ENCODE peak calls at places on chromosomes 16 and 17, in four cellular contexts. B is AG09319, Y is T-helper 9 cell, G is NCI-H510A. H is an unnamed sample.

GRCh38 chr16:12551946-12552345 is 251.7 kb downstream of the CPPED1 start:
- DNase-seq in B (no peak), Y (no peak), G (no peak), H (no peak)

GRCh38 chr17:58391302-58391984 is 25.9 kb downstream of the RNF43 start:
- DNase-seq in B (no peak), G (peak; percentile 89), Y (no peak), H (no peak)

GRCh38 chr16:89564476-89565255 is 4.2 kb downstream of the RPL13 start:
- DNase-seq in G (no peak), B (no peak), Y (no peak), H (no peak)

GRCh38 chr17:49738456-49739163 is 25.3 kb downstream of the FAM117A start:
- DNase-seq in Y (no peak), B (no peak), G (no peak), H (no peak)

GRCh38 chr16:52500963-52501362 is 46.0 kb downstream of the TOX3 start:
- DNase-seq in Y (no peak), G (no peak), B (no peak), H (no peak)

GRCh38 chr17:55348749-55349354 is 72.8 kb downstream of the MMD start:
- DNase-seq in G (peak; percentile 35), B (peak; percentile 10), Y (peak; percentile 24), H (no peak)

GRCh38 chr16:20952144-20952797 is 51.7 kb downstream of the LYRM1 start:
- DNase-seq in Y (no peak), G (peak; percentile 75), B (no peak), H (no peak)

GRCh38 chr17:77691216-77692085 is 267.1 kb upstream of the TNRC6C start:
- DNase-seq in Y (no peak), G (no peak), B (no peak), H (no peak)

GRCh38 chr16:2194852-2195315 is 1.5 kb downstream of the CASKIN1 start:
- DNase-seq in B (no peak), G (no peak), Y (peak; percentile 35), H (no peak)

GRCh38 chr16:14232106-14232890 is 161.2 kb downstream of the MRTFB start:
- DNase-seq in Y (no peak), B (no peak), G (no peak), H (no peak)

GRCh38 chr16:85576944-85577343 is 36.2 kb upstream of the GSE1 start:
- DNase-seq in B (no peak), Y (no peak), G (no peak), H (no peak)

GRCh38 chr17:35167666-35168065 is 20.0 kb downstream of the UNC45B start:
- DNase-seq in Y (no peak), B (no peak), G (no peak), H (no peak)

GRCh38 chr16:22210854-22211253 is 4.8 kb downstream of the EEF2K start:
- DNase-seq in B (no peak), G (no peak), Y (no peak), H (no peak)

GRCh38 chr17:82647593-82648164 is 565 bp downstream of the WDR45B start:
- DNase-seq in G (no peak), B (no peak), Y (peak; percentile 55), H (no peak)

GRCh38 chr16:84823484-84823883 is 3.7 kb downstream of the CRISPLD2 start:
- DNase-seq in B (no peak), G (no peak), Y (no peak), H (no peak)